ENCODE peak calls at places on chromosomes 16 and 17, in five cellular contexts. E is Caco-2, O is GM23248, F is T follicular helper cell, G is amniotic stem cell. U is an unnamed sample.

GRCh38 chr17:8048736-8049135 is 9.9 kb downstream of the ALOX15B start:
- DNase-seq in F (no peak), O (no peak), E (no peak), G (no peak), U (no peak)

GRCh38 chr16:23079683-23080221 is 69.5 kb downstream of the USP31 start:
- DNase-seq in O (no peak), F (no peak), G (no peak), E (no peak), U (no peak)

GRCh38 chr17:33267279-33267790 is 25.8 kb downstream of the ASIC2 start:
- DNase-seq in G (no peak), O (peak), E (no peak), F (no peak), U (no peak)

GRCh38 chr17:41697122-41697962 is 8.7 kb downstream of the EIF1 start:
- DNase-seq in G (no peak), E (peak), F (no peak), O (peak), U (peak)

GRCh38 chr17:63133489-63133888 is 167.5 kb downstream of the TANC2 start:
- DNase-seq in F (no peak), E (no peak), O (no peak), G (no peak), U (no peak)

GRCh38 chr17:58572846-58573245 is 58.4 kb upstream of the MTMR4 start:
- DNase-seq in E (no peak), F (no peak), G (no peak), O (no peak), U (no peak)

GRCh38 chr17:71933306-71933705 is 187.5 kb upstream of the SOX9 start:
- DNase-seq in G (no peak), O (no peak), F (no peak), E (no peak), U (no peak)

GRCh38 chr16:85473909-85474640 is 139.0 kb upstream of the GSE1 start:
- DNase-seq in E (no peak), G (no peak), O (peak), F (no peak), U (no peak)

GRCh38 chr16:30104492-30104891 is 8.5 kb upstream of the YPEL3 start:
- DNase-seq in G (no peak), E (peak), O (no peak), F (no peak), U (no peak)

GRCh38 chr16:77076839-77077238 is 114.2 kb upstream of the MON1B start:
- DNase-seq in O (no peak), E (no peak), F (no peak), G (no peak), U (no peak)